ENCODE peak calls at places on chromosomes 16 and 17, in six cellular contexts. B is left lung; R is ovary; V is effector memory CD4-positive, alpha-beta T cell; P is CD4-positive, CD25-positive, alpha-beta regulatory T cell; N is endothelial cell of umbilical vein. J is an unnamed sample. For H3K4me1 and H3K9me3, the result is how much of the 10 kb centered on the place peaks cover.

GRCh38 chr16:78816499-78817441 is 717.3 kb downstream of the WWOX start:
- DNase-seq in B (no peak), R (peak), V (no peak), P (no peak), N (no peak), J (no peak)

GRCh38 chr16:9499921-9500593 is 408.6 kb downstream of the HAPSTR1 start:
- DNase-seq in B (no peak), R (no peak), V (no peak), P (no peak), N (no peak), J (no peak)

GRCh38 chr17:39173539-39174274 is 7.7 kb upstream of the ARL5C start:
- DNase-seq in B (no peak), R (no peak), V (no peak), P (no peak), N (no peak), J (no peak)

GRCh38 chr17:58335061-58335731 is 6.6 kb upstream of the TSPOAP1 start:
- DNase-seq in B (no peak), R (no peak), V (no peak), P (peak), N (no peak), J (no peak)

GRCh38 chr17:74987909-74988711 is 678 bp downstream of the CDR2L start:
- DNase-seq in B (peak), R (peak), V (peak), P (no peak), N (peak), J (peak)

GRCh38 chr17:9024497-9024896 is 3.2 kb downstream of the NTN1 start:
- DNase-seq in B (no peak), R (no peak), V (no peak), P (no peak), N (no peak), J (no peak)

GRCh38 chr16:29815032-29815721 is 775 bp upstream of the PAGR1 start:
- DNase-seq in B (no peak), R (peak), V (no peak), P (no peak), N (no peak), J (peak)

GRCh38 chr17:17079336-17079735 is 37.1 kb downstream of the MPRIP start:
- DNase-seq in B (peak), R (no peak), V (no peak), P (no peak), N (no peak), J (no peak)

GRCh38 chr17:65366102-65366844 is 195.2 kb downstream of the AXIN2 start:
- DNase-seq in B (no peak), R (no peak), V (no peak), P (no peak), N (no peak), J (no peak)

GRCh38 chr16:79154081-79154480 is 446.5 kb downstream of the MAF start:
- DNase-seq in B (no peak), R (no peak), V (no peak), P (no peak), N (no peak), J (no peak)

GRCh38 chr17:45232514-45233422 is 11.1 kb downstream of the FMNL1 start:
- DNase-seq in B (no peak), R (no peak), V (no peak), P (no peak), N (no peak), J (no peak)

GRCh38 chr16:73172621-73173312 is 124.8 kb upstream of the ZFHX3 start:
- DNase-seq in B (peak), R (peak), V (no peak), P (no peak), N (peak), J (peak)

GRCh38 chr17:13002761-13003453 is 14.9 kb downstream of the ELAC2 start:
- DNase-seq in B (peak), R (peak), V (peak), P (peak), N (peak), J (peak)

GRCh38 chr16:55508941-55509920 is at the start of gene LPCAT2:
- DNase-seq in B (peak), R (peak), V (no peak), P (no peak), N (peak), J (peak)

GRCh38 chr17:66711936-66712335 is 123.0 kb upstream of the CACNG5 start:
- DNase-seq in B (peak), R (no peak), V (no peak), P (no peak), N (no peak), J (no peak)

GRCh38 chr17:40068917-40069750 is 6.4 kb downstream of the THRA start:
- DNase-seq in B (peak), R (peak), V (peak), P (peak), N (peak), J (peak)

GRCh38 chr16:1170076-1170418 is 17.1 kb downstream of the CACNA1H start:
- DNase-seq in B (no peak), R (no peak), V (no peak), P (no peak), N (no peak), J (no peak)

GRCh38 chr17:47413872-47414271 is 90.1 kb downstream of the EFCAB13 start:
- DNase-seq in B (no peak), R (no peak), V (no peak), P (no peak), N (no peak), J (no peak)

GRCh38 chr17:63847525-63848249 is 5.2 kb upstream of the SMARCD2 start:
- DNase-seq in B (no peak), R (no peak), V (no peak), P (no peak), N (no peak), J (no peak)

GRCh38 chr17:63845509-63845908 is 3.0 kb upstream of the SMARCD2 start:
- DNase-seq in B (no peak), R (no peak), V (no peak), P (no peak), N (no peak), J (no peak)

GRCh38 chr17:63850401-63850800 is 7.9 kb upstream of the SMARCD2 start:
- DNase-seq in B (no peak), R (no peak), V (no peak), P (no peak), N (no peak), J (no peak)

GRCh38 chr17:63853260-63853659 is 10.8 kb upstream of the SMARCD2 start:
- DNase-seq in B (no peak), R (no peak), V (no peak), P (no peak), N (no peak), J (no peak)

DNA sequence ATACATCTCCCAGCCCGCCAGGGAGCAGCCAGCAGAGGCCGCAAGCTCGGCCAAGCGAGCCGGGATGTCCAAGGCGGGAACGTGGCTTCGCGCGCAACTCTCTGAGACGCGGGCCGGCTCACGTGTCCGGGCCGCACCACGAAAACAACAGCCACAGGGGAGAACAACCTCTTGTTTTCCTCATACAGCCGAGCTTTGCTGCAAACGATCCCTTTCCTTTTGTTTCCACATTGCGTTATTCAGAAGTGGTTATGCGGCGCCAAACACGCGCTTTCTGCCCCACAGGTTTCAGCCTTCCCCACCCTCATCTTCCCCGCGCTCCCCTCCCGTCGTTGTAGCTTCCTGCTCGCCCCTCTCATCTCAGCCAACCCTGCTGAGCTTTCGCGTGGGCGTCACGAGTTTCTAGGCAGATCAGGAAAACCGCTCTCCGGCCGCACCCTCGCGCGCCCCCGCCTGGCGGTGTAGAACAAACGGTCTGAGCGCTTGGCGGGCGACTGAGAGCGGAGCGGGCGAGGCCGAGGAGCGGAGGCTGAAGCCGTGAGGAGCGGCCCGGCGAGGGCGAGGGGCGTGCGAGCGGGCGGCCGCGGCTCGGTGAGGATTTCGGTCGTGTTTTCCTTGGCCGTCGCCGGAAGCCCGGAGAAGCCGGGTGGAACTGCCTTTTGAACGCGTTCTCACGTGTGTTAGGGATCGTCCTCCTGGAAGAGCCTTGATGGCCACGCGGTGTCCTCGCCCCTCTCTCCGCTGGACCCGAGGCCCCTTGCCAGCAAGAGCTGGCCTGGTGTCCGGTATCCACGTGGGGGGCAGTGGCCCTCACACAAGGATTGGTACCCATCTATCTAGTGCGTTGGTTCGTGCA is 6.6 kb upstream of the SMARCD2 start:
- DNase-seq in B (peak), R (peak), V (peak), P (peak), N (peak), J (no peak)
- H3K4me3 ChIP-seq in B (peak), R (peak), V (peak), P (peak), N (peak), J (no peak)

DNA sequence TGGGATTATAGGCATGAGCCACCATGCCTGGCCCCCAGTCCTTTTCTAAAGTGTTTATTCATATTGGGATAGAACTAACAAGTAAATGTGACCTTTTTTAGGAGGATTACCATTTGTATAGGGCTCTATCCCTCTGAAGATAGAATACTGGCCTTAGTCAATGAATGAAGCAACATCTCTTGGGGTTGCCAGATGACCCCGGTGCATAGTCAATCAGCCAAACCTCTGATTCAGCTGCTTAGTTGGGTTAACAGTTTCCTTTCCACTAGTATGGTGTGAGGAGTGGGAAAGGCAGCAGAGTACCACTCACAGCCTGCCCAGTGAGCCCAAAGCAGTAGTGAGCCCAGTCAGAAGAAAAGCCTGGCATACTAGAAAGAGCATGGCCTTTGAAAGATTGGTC is 94.6 kb upstream of the TBX2 start:
- DNase-seq in B (no peak), R (no peak), V (no peak), P (no peak), N (no peak), J (no peak)
- H3K4me1 ChIP-seq in B (under half), R (under half), V (under half), P (under half), N (under half), J (under half)

GRCh38 chr16:35629001-35629400 is 2169.6 kb downstream of the TP53TG3F start:
- DNase-seq in B (no peak), R (no peak), V (no peak), P (no peak), N (no peak), J (no peak)

GRCh38 chr16:35626051-35626450 is 2166.6 kb downstream of the TP53TG3F start:
- DNase-seq in B (no peak), R (no peak), V (no peak), P (no peak), N (no peak), J (no peak)

GRCh38 chr16:35636831-35637230 is 2177.4 kb downstream of the TP53TG3F start:
- DNase-seq in B (no peak), R (no peak), V (no peak), P (no peak), N (no peak), J (no peak)

DNA sequence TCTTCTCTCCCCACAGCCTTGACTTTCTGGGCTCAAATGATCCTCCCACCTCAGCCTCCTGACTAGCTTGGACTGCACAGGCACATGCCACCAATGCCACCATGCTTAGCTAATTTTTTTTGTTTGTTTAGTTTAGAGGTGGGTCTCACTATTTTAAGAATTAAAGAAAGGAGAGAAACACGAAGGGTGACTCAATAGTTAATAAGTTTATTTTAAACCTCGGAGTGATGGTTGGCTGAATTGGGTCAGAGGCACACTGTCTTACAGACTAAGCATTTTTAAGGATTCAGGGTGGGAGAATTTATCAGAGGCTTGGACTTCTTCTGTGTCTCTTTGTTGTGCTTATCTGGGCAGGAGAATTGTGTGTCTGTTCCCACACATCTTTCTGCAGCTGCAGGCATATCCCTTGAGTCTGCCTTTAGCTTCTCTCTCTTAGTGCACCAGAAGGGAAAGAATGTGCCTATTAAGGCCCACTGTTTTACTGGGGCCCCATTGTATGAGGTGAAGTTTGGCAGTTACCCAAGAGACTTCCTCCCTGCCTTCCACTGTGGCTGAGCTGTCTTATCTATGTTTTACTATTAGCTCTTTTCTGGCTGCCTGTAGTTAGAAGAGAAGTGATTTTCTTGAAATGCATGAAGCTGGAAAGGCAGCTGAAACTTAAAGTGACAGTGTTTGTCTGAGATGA is 2172.0 kb downstream of the TP53TG3F start:
- DNase-seq in B (no peak), R (no peak), V (no peak), P (no peak), N (no peak), J (no peak)
- H3K9me3 ChIP-seq in B (under half), R (under half), V (under half), P (under half), N (under half), J (under half)

GRCh38 chr17:76623271-76624146 is 20.0 kb downstream of the ST6GALNAC1 start:
- DNase-seq in B (peak), R (peak), V (peak), P (peak), N (peak), J (peak)
- H3K4me3 ChIP-seq in B (no peak), R (no peak), V (no peak), P (no peak), N (peak), J (no peak)

GRCh38 chr17:69872675-69873262 is 202.3 kb upstream of the KCNJ16 start:
- DNase-seq in B (no peak), R (no peak), V (no peak), P (no peak), N (no peak), J (no peak)
- H3K4me1 ChIP-seq in B (under half), R (under half), V (under half), P (under half), N (under half), J (under half)

DNA sequence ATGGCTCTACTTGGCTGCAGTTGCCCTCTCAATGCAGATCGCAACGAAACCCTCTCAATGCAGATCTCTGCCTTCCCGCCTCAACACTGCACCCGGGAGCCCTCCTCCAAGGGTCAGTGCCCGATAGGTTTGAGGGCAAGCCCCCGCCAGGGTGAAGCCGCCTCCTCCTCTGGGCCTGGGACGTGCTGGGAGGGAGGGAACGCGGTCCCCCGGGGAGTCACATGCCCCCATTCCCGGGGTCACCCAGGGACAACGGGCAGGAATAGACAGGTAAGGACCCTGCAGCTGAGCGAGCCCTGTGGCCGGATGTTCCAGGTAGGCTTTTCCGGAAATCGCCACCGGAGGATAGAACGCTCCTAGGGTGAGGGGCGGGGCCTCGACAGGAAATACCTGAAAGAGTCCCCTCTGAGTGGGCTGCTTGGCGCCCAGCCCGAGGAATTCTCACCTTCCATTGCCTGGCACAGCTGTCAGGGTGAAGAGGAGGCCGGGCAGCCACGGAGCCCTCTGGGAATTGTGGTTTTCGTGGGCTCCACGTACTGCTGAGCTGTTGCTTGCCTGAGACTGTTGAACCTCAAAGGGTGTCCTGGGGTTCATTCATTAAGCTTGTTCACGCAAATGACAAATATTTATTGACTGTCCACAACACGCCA is 12.8 kb downstream of the ZNF174 start:
- DNase-seq in B (no peak), R (no peak), V (no peak), P (no peak), N (no peak), J (no peak)
- H3K9me3 ChIP-seq in B (half or more), R (under half), V (under half), P (half or more), N (under half), J (under half)

GRCh38 chr17:30605523-30605922 is 128.3 kb downstream of the GOSR1 start:
- DNase-seq in B (no peak), R (no peak), V (no peak), P (no peak), N (no peak), J (no peak)
- H3K4me3 ChIP-seq in B (no peak), R (no peak), V (no peak), P (no peak), N (no peak), J (no peak)